ENCODE peak calls at places on chromosomes 12 and 14, in four cellular contexts. P is endothelial cell, A is amygdala, X is NCI-H460. J is an unnamed sample.

GRCh38 chr14:71672596-71672995 is 259.6 kb upstream of the RGS6 start:
- DNase-seq in P (no peak), A (no peak), X (no peak), J (no peak)

GRCh38 chr12:131261906-131262305 is 308.2 kb downstream of the ADGRD1 start:
- DNase-seq in P (no peak), A (no peak), X (no peak), J (no peak)

GRCh38 chr12:6960291-6961277 is 9.4 kb downstream of the PTPN6 start:
- DNase-seq in P (no peak), A (no peak), X (no peak), J (peak; percentile 58)

GRCh38 chr14:36394593-36394992 is 74.2 kb upstream of the MBIP start:
- DNase-seq in P (no peak), A (no peak), X (no peak), J (no peak)

GRCh38 chr12:65779091-65779642 is 45.1 kb upstream of the HMGA2 start:
- DNase-seq in P (no peak), A (no peak), X (no peak), J (peak; percentile 63)

GRCh38 chr12:40016960-40017359 is 88.9 kb downstream of the SLC2A13 start:
- DNase-seq in P (no peak), A (no peak), X (peak; percentile 92), J (peak; percentile 6)

GRCh38 chr14:85102591-85102990 is 427.4 kb upstream of the FLRT2 start:
- DNase-seq in P (no peak), A (no peak), X (no peak), J (no peak)

GRCh38 chr14:21454843-21455550 is 926 bp downstream of the CHD8 start:
- DNase-seq in P (no peak), A (no peak), X (no peak), J (peak; percentile 3)

GRCh38 chr14:61147369-61147897 is 133.7 kb downstream of the TMEM30B start:
- DNase-seq in P (no peak), A (no peak), X (no peak), J (peak; percentile 77)

GRCh38 chr12:45464699-45465098 is 248.8 kb downstream of the ANO6 start:
- DNase-seq in P (no peak), A (no peak), X (no peak), J (no peak)

GRCh38 chr12:90331821-90332220 is 623.2 kb downstream of the CCER1 start:
- DNase-seq in P (no peak), A (no peak), X (no peak), J (no peak)

GRCh38 chr14:100524233-100524932 is 62.8 kb downstream of the BEGAIN start:
- DNase-seq in P (no peak), A (no peak), X (no peak), J (no peak)

GRCh38 chr12:64611430-64612286 is 1.4 kb downstream of the RASSF3 start:
- DNase-seq in P (peak; percentile 33), A (no peak), X (no peak), J (peak; percentile 54)

GRCh38 chr14:20624495-20625070 is 16.9 kb downstream of the OR6S1 start:
- DNase-seq in P (peak; percentile 22), A (no peak), X (peak; percentile 68), J (no peak)

GRCh38 chr14:77474763-77475162 is 16.9 kb downstream of the AHSA1 start:
- DNase-seq in P (no peak), A (no peak), X (no peak), J (no peak)

GRCh38 chr12:80068173-80068572 is 31.2 kb upstream of the OTOGL start:
- DNase-seq in P (no peak), A (no peak), X (no peak), J (no peak)

GRCh38 chr14:67547224-67547780 is 14.2 kb downstream of the PLEKHH1 start:
- DNase-seq in P (no peak), A (no peak), X (no peak), J (no peak)

GRCh38 chr12:121955258-121956040 is 37.1 kb downstream of the CFAP251 start:
- DNase-seq in P (no peak), A (no peak), X (no peak), J (peak; percentile 28)

GRCh38 chr12:30624009-30624408 is 71.7 kb downstream of the IPO8 start:
- DNase-seq in P (no peak), A (no peak), X (no peak), J (no peak)

GRCh38 chr14:32709072-32709471 is 229.6 kb upstream of the NPAS3 start:
- DNase-seq in P (no peak), A (no peak), X (no peak), J (peak; percentile 94)

GRCh38 chr14:95727084-95727700 is 13.3 kb upstream of the TCL1A start:
- DNase-seq in P (no peak), A (no peak), X (no peak), J (no peak)

GRCh38 chr14:93950948-93951668 is 24.0 kb downstream of the FAM181A start:
- DNase-seq in P (no peak), A (no peak), X (no peak), J (no peak)

GRCh38 chr12:121803861-121804416 is at the start of gene SETD1B:
- DNase-seq in P (peak; percentile 47), A (no peak), X (no peak), J (no peak)

GRCh38 chr12:31000751-31001150 is 72.9 kb upstream of the DDX11 start:
- DNase-seq in P (no peak), A (no peak), X (no peak), J (peak; percentile 84)

GRCh38 chr12:28415755-28416154 is 225.5 kb downstream of the CCDC91 start:
- DNase-seq in P (no peak), A (no peak), X (no peak), J (peak; percentile 62)

GRCh38 chr12:49527361-49528130 is 11.3 kb upstream of the KCNH3 start:
- DNase-seq in P (no peak), A (no peak), X (no peak), J (no peak)

GRCh38 chr14:105817971-105818711 is 291.8 kb downstream of the TMEM121 start:
- DNase-seq in P (no peak), A (no peak), X (no peak), J (no peak)

GRCh38 chr14:105576525-105577088 is 50.2 kb downstream of the TMEM121 start:
- DNase-seq in P (no peak), A (no peak), X (no peak), J (no peak)

GRCh38 chr12:27864521-27864920 is 84.5 kb upstream of the MANSC4 start:
- DNase-seq in P (no peak), A (no peak), X (no peak), J (peak; percentile 37)

GRCh38 chr14:67951529-67952120 is 132.0 kb downstream of the RAD51B start:
- DNase-seq in P (no peak), A (no peak), X (no peak), J (no peak)

GRCh38 chr12:29455087-29455486 is 42.4 kb downstream of the OVCH1 start:
- DNase-seq in P (no peak), A (peak; percentile 43), X (no peak), J (no peak)

GRCh38 chr12:48104531-48104930 is 1.3 kb downstream of the SENP1 start:
- DNase-seq in P (no peak), A (no peak), X (no peak), J (no peak)

GRCh38 chr12:114673169-114673833 is 10.7 kb downstream of the TBX3 start:
- DNase-seq in P (no peak), A (no peak), X (no peak), J (peak; percentile 86)

GRCh38 chr12:59710004-59710628 is 114.3 kb downstream of the SLC16A7 start:
- DNase-seq in P (no peak), A (no peak), X (no peak), J (no peak)

GRCh38 chr14:58922211-58922940 is 266.1 kb upstream of the DAAM1 start:
- DNase-seq in P (no peak), A (no peak), X (no peak), J (peak; percentile 66)

GRCh38 chr14:23481362-23481970 is 12.0 kb downstream of the NGDN start:
- DNase-seq in P (peak; percentile 26), A (no peak), X (no peak), J (peak; percentile 40)

GRCh38 chr12:32947203-32947795 is 50.7 kb upstream of the PKP2 start:
- DNase-seq in P (no peak), A (no peak), X (peak; percentile 13), J (peak; percentile 48)

GRCh38 chr12:52199294-52199920 is 7.6 kb upstream of the KRT80 start:
- DNase-seq in P (no peak), A (no peak), X (no peak), J (no peak)

GRCh38 chr14:84181072-84181471 is 1348.9 kb upstream of the FLRT2 start:
- DNase-seq in P (no peak), A (no peak), X (no peak), J (no peak)